ENCODE peak calls at places on chromosomes 13 and 19, in five cellular contexts. One of them, this sample, is unnamed. For H3K4me1, the result is how much of the 10 kb centered on the place peaks cover.

GRCh38 chr13:94254737-94255136 is 224.7 kb downstream of the DCT start:
- DNase-seq in H1: no peak
- DNase-seq in psoas muscle: no peak
- DNase-seq in cardiac muscle cell: no peak
- DNase-seq in lung: no peak
- DNase-seq in this sample: no peak

GRCh38 chr13:30648522-30649012 is 30.8 kb downstream of the USPL1 start:
- DNase-seq in H1: no peak
- DNase-seq in psoas muscle: no peak
- DNase-seq in cardiac muscle cell: no peak
- DNase-seq in lung: no peak
- DNase-seq in this sample: no peak

GRCh38 chr13:112146073-112146360 is 79.1 kb downstream of the SOX1 start:
- DNase-seq in H1: no peak
- DNase-seq in psoas muscle: no peak
- DNase-seq in cardiac muscle cell: no peak
- DNase-seq in lung: no peak
- DNase-seq in this sample: no peak

GRCh38 chr19:46718157-46718933 is 1.4 kb upstream of the PRKD2 start:
- DNase-seq in H1: peak
- DNase-seq in psoas muscle: no peak
- DNase-seq in cardiac muscle cell: peak
- DNase-seq in lung: no peak
- DNase-seq in this sample: peak

GRCh38 chr19:29576761-29577661 is 29.1 kb upstream of the POP4 start:
- DNase-seq in H1: peak
- DNase-seq in psoas muscle: no peak
- DNase-seq in cardiac muscle cell: peak
- DNase-seq in lung: no peak
- DNase-seq in this sample: no peak

GRCh38 chr19:55641376-55642152 is 762 bp downstream of the ZNF580 start:
- DNase-seq in H1: no peak
- DNase-seq in psoas muscle: no peak
- DNase-seq in cardiac muscle cell: peak
- DNase-seq in lung: no peak
- DNase-seq in this sample: peak

GRCh38 chr13:77330009-77330471 is 3.1 kb upstream of the MYCBP2 start:
- DNase-seq in H1: no peak
- DNase-seq in psoas muscle: no peak
- DNase-seq in cardiac muscle cell: peak
- DNase-seq in lung: no peak
- DNase-seq in this sample: no peak

GRCh38 chr13:75357576-75358295 is 124.2 kb downstream of the TBC1D4 start:
- DNase-seq in H1: peak
- DNase-seq in psoas muscle: no peak
- DNase-seq in cardiac muscle cell: peak
- DNase-seq in lung: no peak
- DNase-seq in this sample: no peak

GRCh38 chr19:30059741-30060140 is 117.7 kb downstream of the URI1 start:
- DNase-seq in H1: no peak
- DNase-seq in psoas muscle: no peak
- DNase-seq in cardiac muscle cell: no peak
- DNase-seq in lung: no peak
- DNase-seq in this sample: no peak

GRCh38 chr13:73056054-73056962 is 2.5 kb upstream of the KLF5 start:
- DNase-seq in H1: no peak
- DNase-seq in psoas muscle: no peak
- DNase-seq in cardiac muscle cell: peak
- DNase-seq in lung: no peak
- DNase-seq in this sample: no peak

GRCh38 chr19:32750441-32751055 is 31.0 kb downstream of the TDRD12 start:
- DNase-seq in H1: no peak
- DNase-seq in psoas muscle: no peak
- DNase-seq in cardiac muscle cell: peak
- DNase-seq in lung: no peak
- DNase-seq in this sample: no peak

GRCh38 chr13:114309806-114310410 is 4.4 kb upstream of the CHAMP1 start:
- DNase-seq in H1: peak
- DNase-seq in psoas muscle: peak
- DNase-seq in cardiac muscle cell: no peak
- DNase-seq in lung: no peak
- DNase-seq in this sample: no peak

GRCh38 chr19:916645-917322 is 349 bp upstream of the KISS1R start:
- DNase-seq in H1: peak
- DNase-seq in psoas muscle: no peak
- DNase-seq in cardiac muscle cell: no peak
- DNase-seq in lung: no peak
- DNase-seq in this sample: no peak

GRCh38 chr19:911197-912033 is 1.6 kb downstream of the R3HDM4 start:
- DNase-seq in H1: peak
- DNase-seq in psoas muscle: no peak
- DNase-seq in cardiac muscle cell: no peak
- DNase-seq in lung: no peak
- DNase-seq in this sample: no peak

GRCh38 chr19:912181-913079 is 589 bp downstream of the R3HDM4 start:
- DNase-seq in H1: no peak
- DNase-seq in psoas muscle: no peak
- DNase-seq in cardiac muscle cell: peak
- DNase-seq in lung: no peak
- DNase-seq in this sample: no peak

GRCh38 chr19:917323-918151 is at the start of gene KISS1R:
- DNase-seq in H1: peak
- DNase-seq in psoas muscle: no peak
- DNase-seq in cardiac muscle cell: no peak
- DNase-seq in lung: no peak
- DNase-seq in this sample: no peak

GRCh38 chr19:913080-913748 is at the start of gene R3HDM4:
- DNase-seq in H1: peak
- DNase-seq in psoas muscle: peak
- DNase-seq in cardiac muscle cell: peak
- DNase-seq in lung: peak
- DNase-seq in this sample: peak
- H3K4me1 ChIP-seq in H1: under half
- H3K4me1 ChIP-seq in psoas muscle: under half
- H3K4me1 ChIP-seq in cardiac muscle cell: under half
- H3K4me1 ChIP-seq in lung: under half
- H3K4me1 ChIP-seq in this sample: under half

GRCh38 chr19:38846097-38846496 is 3.7 kb downstream of the HNRNPL start:
- DNase-seq in H1: no peak
- DNase-seq in psoas muscle: peak
- DNase-seq in cardiac muscle cell: no peak
- DNase-seq in lung: no peak
- DNase-seq in this sample: no peak
- H3K4me1 ChIP-seq in H1: under half
- H3K4me1 ChIP-seq in psoas muscle: half or more
- H3K4me1 ChIP-seq in cardiac muscle cell: under half
- H3K4me1 ChIP-seq in lung: under half
- H3K4me1 ChIP-seq in this sample: under half

GRCh38 chr19:2973229-2973628 is 4.1 kb upstream of the TLE6 start:
- DNase-seq in H1: no peak
- DNase-seq in psoas muscle: peak
- DNase-seq in cardiac muscle cell: peak
- DNase-seq in lung: no peak
- DNase-seq in this sample: no peak
- H3K4me1 ChIP-seq in H1: under half
- H3K4me1 ChIP-seq in psoas muscle: under half
- H3K4me1 ChIP-seq in cardiac muscle cell: under half
- H3K4me1 ChIP-seq in lung: under half
- H3K4me1 ChIP-seq in this sample: under half

DNA sequence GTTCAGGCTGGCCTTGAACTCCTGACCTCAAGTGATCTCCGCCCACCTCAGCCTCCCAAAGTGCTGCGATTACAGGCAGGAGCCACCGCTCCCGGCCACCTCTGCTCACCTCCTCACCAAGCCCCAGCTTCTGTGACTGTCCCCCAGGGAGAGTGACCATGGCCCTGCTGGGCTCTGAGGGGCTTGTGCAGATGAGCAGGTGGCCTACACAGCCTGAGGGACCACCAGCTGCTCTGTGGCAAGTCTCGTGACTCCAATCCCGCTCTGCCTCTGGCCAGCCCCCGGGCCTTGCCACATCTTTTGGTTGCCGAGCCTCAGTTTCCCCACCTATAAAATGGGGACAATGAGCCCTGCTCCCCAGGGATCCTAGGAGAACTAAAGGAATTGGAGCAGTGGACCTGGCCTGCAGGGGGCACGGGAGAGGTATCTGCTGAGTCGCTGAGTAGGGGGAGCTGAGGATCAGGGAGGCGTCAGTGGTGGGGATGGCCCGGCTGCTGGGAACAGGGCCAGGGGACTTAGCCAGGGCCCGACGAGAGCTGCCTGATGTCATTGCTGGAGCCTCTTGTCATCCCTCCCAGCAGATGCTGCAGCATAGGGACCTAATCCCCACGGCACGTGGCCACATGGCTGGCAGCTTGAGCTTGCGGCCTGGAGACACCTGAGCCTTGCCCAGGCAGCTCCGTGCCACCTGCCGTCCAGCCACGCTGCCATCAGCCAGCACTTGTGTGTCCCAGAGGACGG is 74.7 kb downstream of the GADD45B start:
- DNase-seq in H1: no peak
- DNase-seq in psoas muscle: peak
- DNase-seq in cardiac muscle cell: peak
- DNase-seq in lung: no peak
- DNase-seq in this sample: no peak
- H3K4me1 ChIP-seq in H1: under half
- H3K4me1 ChIP-seq in psoas muscle: under half
- H3K4me1 ChIP-seq in cardiac muscle cell: under half
- H3K4me1 ChIP-seq in lung: under half
- H3K4me1 ChIP-seq in this sample: under half

DNA sequence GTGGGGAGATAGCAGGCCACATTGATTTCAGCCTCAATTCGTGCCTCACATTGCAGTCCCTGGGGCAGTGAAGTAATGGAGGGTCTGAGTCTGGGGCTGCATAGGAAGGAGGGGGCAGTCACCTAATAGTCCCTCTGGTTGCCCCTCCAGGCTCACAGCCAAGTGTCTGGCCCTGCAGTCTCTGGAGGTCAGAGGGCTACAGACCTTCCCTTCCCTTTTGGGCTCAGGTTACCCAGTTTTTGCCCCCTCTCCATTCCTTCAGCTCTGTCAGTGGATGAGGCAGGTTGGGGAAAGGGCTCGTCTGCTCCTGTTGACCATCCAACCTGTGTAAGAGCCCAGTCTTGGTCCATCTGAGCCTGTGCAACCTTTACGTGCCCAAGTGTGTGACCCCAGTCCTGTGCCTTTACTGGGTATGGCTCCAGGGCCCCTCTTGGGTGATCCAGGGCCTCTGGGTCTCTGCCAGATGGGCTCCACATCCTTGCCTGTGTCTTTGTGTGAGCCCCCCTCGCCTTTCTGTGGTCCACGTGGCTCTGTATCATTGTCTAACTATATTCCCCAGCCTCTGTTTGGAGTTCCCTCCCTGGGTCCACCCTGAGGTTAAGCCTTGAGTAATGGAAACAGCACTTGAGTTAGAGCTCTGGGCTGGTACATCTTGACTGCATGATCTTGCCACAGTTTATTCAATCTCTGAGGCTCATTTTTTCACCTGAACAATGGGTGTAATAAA is 13.1 kb downstream of the CIC start:
- DNase-seq in H1: peak
- DNase-seq in psoas muscle: peak
- DNase-seq in cardiac muscle cell: no peak
- DNase-seq in lung: no peak
- DNase-seq in this sample: no peak
- H3K4me1 ChIP-seq in H1: under half
- H3K4me1 ChIP-seq in psoas muscle: half or more
- H3K4me1 ChIP-seq in cardiac muscle cell: half or more
- H3K4me1 ChIP-seq in lung: half or more
- H3K4me1 ChIP-seq in this sample: under half

GRCh38 chr19:13032837-13033236 is 37.6 kb downstream of the NFIX start:
- DNase-seq in H1: no peak
- DNase-seq in psoas muscle: no peak
- DNase-seq in cardiac muscle cell: no peak
- DNase-seq in lung: no peak
- DNase-seq in this sample: no peak

GRCh38 chr19:13035820-13036365 is 40.6 kb downstream of the NFIX start:
- DNase-seq in H1: no peak
- DNase-seq in psoas muscle: no peak
- DNase-seq in cardiac muscle cell: no peak
- DNase-seq in lung: no peak
- DNase-seq in this sample: no peak

GRCh38 chr19:13033819-13034611 is 38.7 kb downstream of the NFIX start:
- DNase-seq in H1: peak
- DNase-seq in psoas muscle: peak
- DNase-seq in cardiac muscle cell: peak
- DNase-seq in lung: peak
- DNase-seq in this sample: peak

GRCh38 chr19:13033244-13033643 is 38.0 kb downstream of the NFIX start:
- DNase-seq in H1: no peak
- DNase-seq in psoas muscle: no peak
- DNase-seq in cardiac muscle cell: no peak
- DNase-seq in lung: no peak
- DNase-seq in this sample: no peak

DNA sequence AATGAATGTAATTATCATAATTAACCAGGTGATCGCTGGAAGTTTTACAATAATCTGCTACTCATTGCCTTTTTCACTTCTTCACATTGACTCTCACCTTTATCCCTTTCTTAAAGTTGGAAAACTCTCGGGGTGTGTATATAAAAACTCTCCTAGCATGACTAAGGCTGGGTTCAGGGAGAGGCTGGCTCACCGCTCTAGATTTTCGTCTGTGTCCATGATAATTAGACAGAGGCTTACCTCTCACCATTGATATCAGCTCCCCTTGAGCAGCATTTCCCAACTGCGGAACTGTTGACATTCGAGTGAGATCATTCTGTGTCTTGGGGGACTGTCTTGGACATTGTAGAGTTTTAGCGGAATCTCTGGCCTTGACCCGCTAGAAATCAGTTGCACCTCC is 39.4 kb downstream of the NFIX start:
- DNase-seq in H1: no peak
- DNase-seq in psoas muscle: no peak
- DNase-seq in cardiac muscle cell: no peak
- DNase-seq in lung: no peak
- DNase-seq in this sample: no peak
- H3K4me1 ChIP-seq in H1: under half
- H3K4me1 ChIP-seq in psoas muscle: half or more
- H3K4me1 ChIP-seq in cardiac muscle cell: under half
- H3K4me1 ChIP-seq in lung: half or more
- H3K4me1 ChIP-seq in this sample: under half

This sample was measured in colonic mucosa.